ENCODE peak calls at places on chromosomes 6 and 20, in four cellular contexts. G is HT1080, S is coronary artery, Z is lower lobe of right lung. O is an unnamed sample.

GRCh38 chr6:33984466-33985332 is 161.2 kb downstream of the GRM4 start:
- DNase-seq in G (no peak), S (peak; percentile 61), Z (no peak), O (no peak)

GRCh38 chr20:54134445-54135220 is 39.2 kb downstream of the CYP24A1 start:
- DNase-seq in G (peak; percentile 88), S (no peak), Z (no peak), O (no peak)

GRCh38 chr20:45470939-45471338 is 1.4 kb downstream of the WFDC2 start:
- DNase-seq in G (no peak), S (no peak), Z (no peak), O (no peak)

GRCh38 chr6:15017251-15017650 is 228.6 kb upstream of the JARID2 start:
- DNase-seq in G (no peak), S (no peak), Z (peak; percentile 49), O (peak; percentile 50)

GRCh38 chr6:97067045-97067444 is 142.5 kb downstream of the KLHL32 start:
- DNase-seq in G (no peak), S (no peak), Z (no peak), O (no peak)

GRCh38 chr6:131413831-131414191 is 159.2 kb upstream of the ARG1 start:
- DNase-seq in G (no peak), S (no peak), Z (no peak), O (no peak)

GRCh38 chr6:43729537-43729936 is 40.5 kb upstream of the VEGFA start:
- DNase-seq in G (no peak), S (no peak), Z (no peak), O (no peak)

GRCh38 chr20:22921595-22922421 is 113.3 kb upstream of the SSTR4 start:
- DNase-seq in G (peak; percentile 77), S (no peak), Z (no peak), O (no peak)

GRCh38 chr6:25202505-25202904 is 76.7 kb upstream of the CARMIL1 start:
- DNase-seq in G (no peak), S (no peak), Z (no peak), O (no peak)

GRCh38 chr6:7991992-7992815 is 72.0 kb downstream of the BLOC1S5 start:
- DNase-seq in G (peak; percentile 86), S (no peak), Z (no peak), O (peak; percentile 33)

GRCh38 chr6:132684267-132684666 is 25.3 kb upstream of the TAAR1 start:
- DNase-seq in G (no peak), S (no peak), Z (no peak), O (no peak)

GRCh38 chr6:111976169-111976568 is 77.7 kb upstream of the CCN6 start:
- DNase-seq in G (no peak), S (no peak), Z (no peak), O (no peak)

GRCh38 chr6:137389150-137389664 is 105.0 kb downstream of the OLIG3 start:
- DNase-seq in G (peak; percentile 77), S (no peak), Z (no peak), O (no peak)

O was measured in HEK293T.